ENCODE peak calls at places on chromosome 10, in seven cellular contexts. One of them, this sample, is unnamed. For H3K9me3, the result is how much of the 10 kb centered on the place peaks cover.

GRCh38 chr10:44373341-44373995 is 11.4 kb downstream of the CXCL12 start:
- DNase-seq in SJSA1: no peak
- DNase-seq in IMR-90: no peak
- DNase-seq in CD4-positive, CD25-positive, alpha-beta regulatory T cell: no peak
- DNase-seq in GM23248: no peak
- DNase-seq in tibial artery: no peak
- DNase-seq in MM.1S: no peak
- DNase-seq in this sample: no peak

GRCh38 chr10:120495226-120495625 is 38.2 kb downstream of the PLPP4 start:
- DNase-seq in SJSA1: peak
- DNase-seq in IMR-90: no peak
- DNase-seq in CD4-positive, CD25-positive, alpha-beta regulatory T cell: no peak
- DNase-seq in GM23248: peak
- DNase-seq in tibial artery: no peak
- DNase-seq in MM.1S: no peak
- DNase-seq in this sample: no peak

GRCh38 chr10:5890519-5890878 is 456 bp downstream of the FBH1 start:
- DNase-seq in SJSA1: no peak
- DNase-seq in IMR-90: no peak
- DNase-seq in CD4-positive, CD25-positive, alpha-beta regulatory T cell: peak
- DNase-seq in GM23248: peak
- DNase-seq in tibial artery: no peak
- DNase-seq in MM.1S: peak
- DNase-seq in this sample: peak

GRCh38 chr10:124336186-124336585 is 82.5 kb downstream of the OAT start:
- DNase-seq in SJSA1: peak
- DNase-seq in IMR-90: no peak
- DNase-seq in CD4-positive, CD25-positive, alpha-beta regulatory T cell: no peak
- DNase-seq in GM23248: no peak
- DNase-seq in tibial artery: no peak
- DNase-seq in MM.1S: no peak
- DNase-seq in this sample: no peak

GRCh38 chr10:77319557-77319956 is 318.1 kb downstream of the KCNMA1 start:
- DNase-seq in SJSA1: no peak
- DNase-seq in IMR-90: peak
- DNase-seq in CD4-positive, CD25-positive, alpha-beta regulatory T cell: no peak
- DNase-seq in GM23248: no peak
- DNase-seq in tibial artery: no peak
- DNase-seq in MM.1S: no peak
- DNase-seq in this sample: no peak

GRCh38 chr10:101563007-101563406 is 25.1 kb downstream of the POLL start:
- DNase-seq in SJSA1: peak
- DNase-seq in IMR-90: no peak
- DNase-seq in CD4-positive, CD25-positive, alpha-beta regulatory T cell: no peak
- DNase-seq in GM23248: no peak
- DNase-seq in tibial artery: no peak
- DNase-seq in MM.1S: no peak
- DNase-seq in this sample: no peak

GRCh38 chr10:72105675-72106074 is 17.3 kb upstream of the SPOCK2 start:
- DNase-seq in SJSA1: no peak
- DNase-seq in IMR-90: no peak
- DNase-seq in CD4-positive, CD25-positive, alpha-beta regulatory T cell: no peak
- DNase-seq in GM23248: no peak
- DNase-seq in tibial artery: no peak
- DNase-seq in MM.1S: no peak
- DNase-seq in this sample: no peak

GRCh38 chr10:68997216-68997615 is 8.6 kb downstream of the KIFBP start:
- DNase-seq in SJSA1: no peak
- DNase-seq in IMR-90: no peak
- DNase-seq in CD4-positive, CD25-positive, alpha-beta regulatory T cell: no peak
- DNase-seq in GM23248: no peak
- DNase-seq in tibial artery: no peak
- DNase-seq in MM.1S: no peak
- DNase-seq in this sample: no peak

GRCh38 chr10:104260775-104261115 is 6.1 kb downstream of the GSTO1 start:
- DNase-seq in SJSA1: no peak
- DNase-seq in IMR-90: peak
- DNase-seq in CD4-positive, CD25-positive, alpha-beta regulatory T cell: peak
- DNase-seq in GM23248: peak
- DNase-seq in tibial artery: no peak
- DNase-seq in MM.1S: no peak
- DNase-seq in this sample: no peak

GRCh38 chr10:98748298-98748697 is 301.6 kb upstream of the HPS1 start:
- DNase-seq in SJSA1: no peak
- DNase-seq in IMR-90: peak
- DNase-seq in CD4-positive, CD25-positive, alpha-beta regulatory T cell: peak
- DNase-seq in GM23248: peak
- DNase-seq in tibial artery: no peak
- DNase-seq in MM.1S: peak
- DNase-seq in this sample: no peak

GRCh38 chr10:8137272-8137680 is 82.8 kb downstream of the GATA3 start:
- DNase-seq in SJSA1: no peak
- DNase-seq in IMR-90: no peak
- DNase-seq in CD4-positive, CD25-positive, alpha-beta regulatory T cell: peak
- DNase-seq in GM23248: no peak
- DNase-seq in tibial artery: no peak
- DNase-seq in MM.1S: no peak
- DNase-seq in this sample: no peak

GRCh38 chr10:116891208-116891607 is 41.9 kb downstream of the ENO4 start:
- DNase-seq in SJSA1: peak
- DNase-seq in IMR-90: peak
- DNase-seq in CD4-positive, CD25-positive, alpha-beta regulatory T cell: no peak
- DNase-seq in GM23248: peak
- DNase-seq in tibial artery: no peak
- DNase-seq in MM.1S: no peak
- DNase-seq in this sample: no peak

GRCh38 chr10:104045151-104046089 is 40.3 kb downstream of the COL17A1 start:
- DNase-seq in SJSA1: peak
- DNase-seq in IMR-90: peak
- DNase-seq in CD4-positive, CD25-positive, alpha-beta regulatory T cell: no peak
- DNase-seq in GM23248: peak
- DNase-seq in tibial artery: no peak
- DNase-seq in MM.1S: peak
- DNase-seq in this sample: no peak

GRCh38 chr10:99870051-99870730 is 87.8 kb downstream of the ABCC2 start:
- DNase-seq in SJSA1: peak
- DNase-seq in IMR-90: no peak
- DNase-seq in CD4-positive, CD25-positive, alpha-beta regulatory T cell: peak
- DNase-seq in GM23248: peak
- DNase-seq in tibial artery: no peak
- DNase-seq in MM.1S: no peak
- DNase-seq in this sample: peak

GRCh38 chr10:133528845-133529575 is 1.8 kb downstream of the CYP2E1 start:
- DNase-seq in SJSA1: no peak
- DNase-seq in IMR-90: peak
- DNase-seq in CD4-positive, CD25-positive, alpha-beta regulatory T cell: no peak
- DNase-seq in GM23248: peak
- DNase-seq in tibial artery: no peak
- DNase-seq in MM.1S: no peak
- DNase-seq in this sample: no peak

GRCh38 chr10:91215384-91215783 is 5.1 kb upstream of the PCGF5 start:
- DNase-seq in SJSA1: no peak
- DNase-seq in IMR-90: no peak
- DNase-seq in CD4-positive, CD25-positive, alpha-beta regulatory T cell: no peak
- DNase-seq in GM23248: no peak
- DNase-seq in tibial artery: no peak
- DNase-seq in MM.1S: no peak
- DNase-seq in this sample: no peak

GRCh38 chr10:100826983-100827818 is 81.8 kb downstream of the PAX2 start:
- DNase-seq in SJSA1: no peak
- DNase-seq in IMR-90: no peak
- DNase-seq in CD4-positive, CD25-positive, alpha-beta regulatory T cell: no peak
- DNase-seq in GM23248: peak
- DNase-seq in tibial artery: no peak
- DNase-seq in MM.1S: no peak
- DNase-seq in this sample: peak

GRCh38 chr10:22250897-22251605 is 33.2 kb upstream of the EBLN1 start:
- DNase-seq in SJSA1: no peak
- DNase-seq in IMR-90: no peak
- DNase-seq in CD4-positive, CD25-positive, alpha-beta regulatory T cell: no peak
- DNase-seq in GM23248: peak
- DNase-seq in tibial artery: no peak
- DNase-seq in MM.1S: no peak
- DNase-seq in this sample: no peak

GRCh38 chr10:110303681-110304080 is 1.0 kb downstream of the SMNDC1 start:
- DNase-seq in SJSA1: no peak
- DNase-seq in IMR-90: no peak
- DNase-seq in CD4-positive, CD25-positive, alpha-beta regulatory T cell: no peak
- DNase-seq in GM23248: peak
- DNase-seq in tibial artery: no peak
- DNase-seq in MM.1S: no peak
- DNase-seq in this sample: no peak

GRCh38 chr10:121990015-121990677 is 1.2 kb downstream of the TACC2 start:
- DNase-seq in SJSA1: no peak
- DNase-seq in IMR-90: no peak
- DNase-seq in CD4-positive, CD25-positive, alpha-beta regulatory T cell: no peak
- DNase-seq in GM23248: no peak
- DNase-seq in tibial artery: no peak
- DNase-seq in MM.1S: no peak
- DNase-seq in this sample: no peak

GRCh38 chr10:77230194-77230593 is 407.4 kb downstream of the KCNMA1 start:
- DNase-seq in SJSA1: no peak
- DNase-seq in IMR-90: peak
- DNase-seq in CD4-positive, CD25-positive, alpha-beta regulatory T cell: no peak
- DNase-seq in GM23248: peak
- DNase-seq in tibial artery: no peak
- DNase-seq in MM.1S: no peak
- DNase-seq in this sample: no peak

DNA sequence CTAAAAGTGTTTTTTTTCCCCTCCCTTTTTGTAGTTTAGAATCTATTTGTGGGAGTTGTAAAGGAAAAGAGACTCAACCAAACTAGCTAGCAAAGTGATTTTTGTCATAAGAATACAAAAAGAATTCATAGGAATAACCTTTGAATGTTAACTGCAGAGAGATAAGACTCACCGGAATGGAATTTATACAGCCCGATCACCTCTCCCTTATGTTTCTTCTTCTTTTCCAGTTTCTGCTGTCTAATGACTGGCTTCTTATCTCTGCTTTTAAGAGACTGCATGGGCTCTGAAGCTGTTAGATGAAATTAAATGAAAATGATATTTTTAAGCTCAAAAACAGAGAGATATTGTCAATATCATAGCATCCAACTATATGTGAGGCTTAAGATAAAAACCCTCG is 1095.9 kb downstream of the REEP3 start:
- DNase-seq in SJSA1: no peak
- DNase-seq in IMR-90: no peak
- DNase-seq in CD4-positive, CD25-positive, alpha-beta regulatory T cell: no peak
- DNase-seq in GM23248: no peak
- DNase-seq in tibial artery: no peak
- DNase-seq in MM.1S: no peak
- DNase-seq in this sample: no peak
- H3K27ac ChIP-seq in SJSA1: no peak
- H3K27ac ChIP-seq in IMR-90: no peak
- H3K27ac ChIP-seq in CD4-positive, CD25-positive, alpha-beta regulatory T cell: no peak
- H3K27ac ChIP-seq in GM23248: no peak
- H3K27ac ChIP-seq in tibial artery: no peak
- H3K27ac ChIP-seq in MM.1S: no peak
- H3K27ac ChIP-seq in this sample: no peak

GRCh38 chr10:42519761-42520460 is 118.5 kb downstream of the ZNF33B start:
- DNase-seq in SJSA1: no peak
- DNase-seq in IMR-90: no peak
- DNase-seq in CD4-positive, CD25-positive, alpha-beta regulatory T cell: no peak
- DNase-seq in GM23248: peak
- DNase-seq in tibial artery: no peak
- DNase-seq in MM.1S: no peak
- DNase-seq in this sample: no peak
- H3K9me3 ChIP-seq in SJSA1: under half
- H3K9me3 ChIP-seq in IMR-90: half or more
- H3K9me3 ChIP-seq in CD4-positive, CD25-positive, alpha-beta regulatory T cell: half or more
- H3K9me3 ChIP-seq in GM23248: under half
- H3K9me3 ChIP-seq in tibial artery: half or more
- H3K9me3 ChIP-seq in MM.1S: under half
- H3K9me3 ChIP-seq in this sample: half or more

GRCh38 chr10:12708921-12709320 is 292.6 kb downstream of the CCDC3 start:
- DNase-seq in SJSA1: peak
- DNase-seq in IMR-90: peak
- DNase-seq in CD4-positive, CD25-positive, alpha-beta regulatory T cell: no peak
- DNase-seq in GM23248: peak
- DNase-seq in tibial artery: no peak
- DNase-seq in MM.1S: no peak
- DNase-seq in this sample: no peak

GRCh38 chr10:12710157-12710556 is 291.4 kb downstream of the CCDC3 start:
- DNase-seq in SJSA1: no peak
- DNase-seq in IMR-90: no peak
- DNase-seq in CD4-positive, CD25-positive, alpha-beta regulatory T cell: no peak
- DNase-seq in GM23248: no peak
- DNase-seq in tibial artery: no peak
- DNase-seq in MM.1S: no peak
- DNase-seq in this sample: no peak

GRCh38 chr10:12710594-12711343 is 290.7 kb downstream of the CCDC3 start:
- DNase-seq in SJSA1: peak
- DNase-seq in IMR-90: peak
- DNase-seq in CD4-positive, CD25-positive, alpha-beta regulatory T cell: peak
- DNase-seq in GM23248: peak
- DNase-seq in tibial artery: peak
- DNase-seq in MM.1S: peak
- DNase-seq in this sample: peak

GRCh38 chr10:12711344-12711708 is 290.2 kb downstream of the CCDC3 start:
- DNase-seq in SJSA1: no peak
- DNase-seq in IMR-90: no peak
- DNase-seq in CD4-positive, CD25-positive, alpha-beta regulatory T cell: no peak
- DNase-seq in GM23248: no peak
- DNase-seq in tibial artery: no peak
- DNase-seq in MM.1S: no peak
- DNase-seq in this sample: no peak

GRCh38 chr10:12709516-12709915 is 292.0 kb downstream of the CCDC3 start:
- DNase-seq in SJSA1: no peak
- DNase-seq in IMR-90: peak
- DNase-seq in CD4-positive, CD25-positive, alpha-beta regulatory T cell: no peak
- DNase-seq in GM23248: peak
- DNase-seq in tibial artery: no peak
- DNase-seq in MM.1S: no peak
- DNase-seq in this sample: no peak
- H3K4me3 ChIP-seq in SJSA1: no peak
- H3K4me3 ChIP-seq in IMR-90: no peak
- H3K4me3 ChIP-seq in CD4-positive, CD25-positive, alpha-beta regulatory T cell: no peak
- H3K4me3 ChIP-seq in GM23248: peak
- H3K4me3 ChIP-seq in tibial artery: no peak
- H3K4me3 ChIP-seq in MM.1S: no peak
- H3K4me3 ChIP-seq in this sample: no peak

DNA sequence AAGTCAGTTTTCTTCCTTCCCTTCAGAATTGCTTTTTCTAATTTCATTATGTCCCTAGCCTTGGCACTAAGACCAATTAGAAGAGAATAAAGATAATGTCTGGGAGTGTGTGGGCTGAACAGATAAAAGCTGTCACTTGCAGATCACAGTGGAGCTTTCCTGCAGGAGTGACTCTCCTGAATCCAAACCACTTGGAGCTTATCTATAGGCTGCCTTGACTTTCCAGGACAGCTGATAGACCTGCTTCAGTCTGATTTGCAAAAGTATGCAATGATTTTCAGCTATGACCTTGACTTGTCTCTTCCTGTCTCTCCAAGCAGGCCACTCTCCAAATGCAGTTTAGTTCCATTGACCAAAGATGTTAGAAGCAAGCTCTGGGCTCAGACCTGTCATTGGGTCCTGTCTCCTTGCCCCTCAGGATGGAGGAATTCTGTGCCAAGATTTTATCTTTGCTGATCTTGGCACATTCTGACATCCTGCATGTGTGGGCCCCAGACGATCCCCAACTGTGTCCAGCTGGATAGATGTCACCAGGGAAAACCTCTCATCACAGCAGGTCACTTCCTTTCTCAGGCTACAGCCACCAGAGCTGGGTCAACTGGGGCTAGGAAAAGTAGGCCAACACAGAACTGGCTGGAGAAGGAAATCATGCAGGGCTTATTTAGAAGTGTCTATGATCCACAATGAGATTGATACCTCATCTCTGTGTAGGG is 120.9 kb upstream of the ZNF438 start:
- DNase-seq in SJSA1: no peak
- DNase-seq in IMR-90: no peak
- DNase-seq in CD4-positive, CD25-positive, alpha-beta regulatory T cell: no peak
- DNase-seq in GM23248: no peak
- DNase-seq in tibial artery: no peak
- DNase-seq in MM.1S: no peak
- DNase-seq in this sample: no peak
- H3K27ac ChIP-seq in SJSA1: no peak
- H3K27ac ChIP-seq in IMR-90: no peak
- H3K27ac ChIP-seq in CD4-positive, CD25-positive, alpha-beta regulatory T cell: no peak
- H3K27ac ChIP-seq in GM23248: no peak
- H3K27ac ChIP-seq in tibial artery: no peak
- H3K27ac ChIP-seq in MM.1S: no peak
- H3K27ac ChIP-seq in this sample: no peak

This sample was measured in naive thymus-derived CD4-positive, alpha-beta T cell.